ENCODE peak calls at places on chromosome 19, in eight cellular contexts. R is A172, D is type B pancreatic cell, A is progenitor cell of endocrine pancreas, N is AG10803, S is Ammon's horn, P is GOT3, H is RPMI7951. I is an unnamed sample.

GRCh38 chr19:50830266-50831025 is 2.9 kb downstream of the KLK15 start:
- DNase-seq in R (no peak), D (no peak), A (no peak), N (no peak), S (no peak), P (no peak), H (no peak), I (no peak)

GRCh38 chr19:38703509-38703908 is 40.8 kb downstream of the CAPN12 start:
- DNase-seq in R (no peak), D (no peak), A (no peak), N (no peak), S (no peak), P (no peak), H (no peak), I (no peak)

GRCh38 chr19:41916033-41916424 is 12.2 kb downstream of the ERFL start:
- DNase-seq in R (no peak), D (no peak), A (no peak), N (no peak), S (no peak), P (no peak), H (no peak), I (no peak)

GRCh38 chr19:39823693-39824092 is 10.3 kb downstream of the DYRK1B start:
- DNase-seq in R (no peak), D (no peak), A (no peak), N (no peak), S (no peak), P (no peak), H (no peak), I (no peak)

GRCh38 chr19:51341976-51342580 is at the start of gene VSIG10L:
- DNase-seq in R (no peak), D (no peak), A (no peak), N (no peak), S (no peak), P (no peak), H (no peak), I (no peak)

GRCh38 chr19:17158584-17158983 is 56.6 kb upstream of the USE1 start:
- DNase-seq in R (no peak), D (no peak), A (no peak), N (no peak), S (no peak), P (no peak), H (no peak), I (no peak)

GRCh38 chr19:49338691-49339363 is 3.6 kb downstream of the CD37 start:
- DNase-seq in R (no peak), D (peak), A (peak), N (no peak), S (no peak), P (no peak), H (no peak), I (no peak)

GRCh38 chr19:35266904-35267817 is 1.6 kb upstream of the USF2 start:
- DNase-seq in R (no peak), D (no peak), A (no peak), N (peak), S (peak), P (no peak), H (peak), I (no peak)

GRCh38 chr19:37304190-37304883 is 66.6 kb upstream of the ZNF527 start:
- DNase-seq in R (no peak), D (no peak), A (peak), N (no peak), S (no peak), P (no peak), H (no peak), I (no peak)

GRCh38 chr19:35856546-35857149 is at the start of gene KIRREL2:
- DNase-seq in R (no peak), D (no peak), A (peak), N (no peak), S (no peak), P (no peak), H (no peak), I (no peak)

GRCh38 chr19:49954092-49954825 is 6.7 kb downstream of the SIGLEC11 start:
- DNase-seq in R (no peak), D (no peak), A (no peak), N (peak), S (no peak), P (no peak), H (no peak), I (no peak)

GRCh38 chr19:18453269-18454024 is 15.5 kb upstream of the ISYNA1 start:
- DNase-seq in R (peak), D (no peak), A (no peak), N (peak), S (no peak), P (no peak), H (no peak), I (peak)

GRCh38 chr19:17447704-17448189 is 721 bp downstream of the TMEM221 start:
- DNase-seq in R (no peak), D (no peak), A (no peak), N (no peak), S (no peak), P (no peak), H (no peak), I (no peak)